ENCODE peak calls at places on chromosomes 7 and 10, in six cellular contexts. M, I, X, W, N and F are unnamed samples.

GRCh38 chr10:90314718-90315117 is 543.1 kb downstream of the HTR7 start:
- DNase-seq in W (no peak), I (no peak), X (no peak), N (no peak), M (peak), F (no peak)

GRCh38 chr10:99233000-99233679 is 2.5 kb downstream of the HPSE2 start:
- DNase-seq in M (no peak), W (no peak), X (no peak), I (no peak), N (no peak), F (no peak)

GRCh38 chr7:74153736-74154135 is 20.4 kb upstream of the EIF4H start:
- DNase-seq in X (no peak), N (no peak), I (no peak), W (no peak), M (no peak), F (no peak)

GRCh38 chr7:105330526-105330925 is 58.2 kb downstream of the SRPK2 start:
- DNase-seq in N (no peak), I (no peak), X (no peak), M (no peak), W (no peak), F (no peak)

GRCh38 chr7:66557214-66558200 is 71.2 kb upstream of the KCTD7 start:
- DNase-seq in I (peak), N (peak), M (peak), W (peak), X (peak), F (peak)

GRCh38 chr7:99080679-99081078 is 63.2 kb downstream of the SMURF1 start:
- DNase-seq in I (no peak), X (no peak), N (no peak), M (no peak), W (no peak), F (no peak)

GRCh38 chr7:50197547-50197946 is 104.5 kb upstream of the ZPBP start:
- DNase-seq in M (no peak), I (no peak), N (no peak), W (no peak), X (no peak), F (no peak)

GRCh38 chr10:124998624-124999291 is 56.8 kb downstream of the ZRANB1 start:
- DNase-seq in M (no peak), N (no peak), I (peak), X (no peak), W (no peak), F (no peak)

GRCh38 chr7:117871778-117872538 is 1.3 kb downstream of the CTTNBP2 start:
- DNase-seq in X (no peak), W (no peak), I (no peak), M (no peak), N (peak), F (no peak)

GRCh38 chr7:31488562-31489203 is 25.2 kb upstream of the ITPRID1 start:
- DNase-seq in W (no peak), I (peak), M (peak), X (no peak), N (peak), F (no peak)

GRCh38 chr7:38425509-38425908 is 152.1 kb upstream of the TARP start:
- DNase-seq in M (no peak), W (no peak), X (no peak), I (no peak), N (no peak), F (no peak)

GRCh38 chr7:445563-446288 is 73.9 kb downstream of the PDGFA start:
- DNase-seq in I (no peak), N (no peak), W (no peak), X (no peak), M (no peak), F (no peak)

GRCh38 chr7:33724201-33724600 is 181.1 kb upstream of the BMPER start:
- DNase-seq in N (no peak), I (no peak), X (no peak), M (no peak), W (no peak), F (no peak)

GRCh38 chr10:6990891-6991290 is 410.8 kb upstream of the PRKCQ start:
- DNase-seq in M (no peak), I (no peak), N (no peak), X (no peak), W (no peak), F (no peak)

GRCh38 chr7:33883566-33883965 is 21.8 kb upstream of the BMPER start:
- DNase-seq in X (no peak), I (no peak), M (no peak), N (no peak), W (no peak), F (no peak)

GRCh38 chr7:50068026-50068425 is 25.0 kb downstream of the ZPBP start:
- DNase-seq in N (no peak), M (no peak), I (no peak), X (no peak), W (no peak), F (no peak)

GRCh38 chr7:26688936-26689506 is 175.4 kb downstream of the SKAP2 start:
- DNase-seq in M (no peak), N (no peak), X (no peak), I (no peak), W (no peak), F (no peak)

GRCh38 chr10:72274730-72275350 is 1.1 kb downstream of the DDIT4 start:
- DNase-seq in N (peak), W (peak), X (peak), M (peak), I (peak), F (peak)

GRCh38 chr7:37344886-37345579 is 103.6 kb downstream of the ELMO1 start:
- DNase-seq in W (no peak), I (no peak), N (no peak), X (no peak), M (no peak), F (no peak)

GRCh38 chr7:80183900-80184685 is 49.5 kb downstream of the GNAI1 start:
- DNase-seq in M (peak), X (no peak), I (no peak), N (no peak), W (no peak), F (no peak)

GRCh38 chr7:114107522-114107921 is 188.7 kb upstream of the PPP1R3A start:
- DNase-seq in I (no peak), N (no peak), W (no peak), M (peak), X (no peak), F (no peak)

GRCh38 chr10:74084955-74085354 is 65.7 kb downstream of the AP3M1 start:
- DNase-seq in I (no peak), W (no peak), N (no peak), X (no peak), M (no peak), F (no peak)

GRCh38 chr7:41328544-41328943 is 374.3 kb downstream of the INHBA start:
- DNase-seq in M (peak), I (no peak), N (no peak), X (peak), W (no peak), F (no peak)

GRCh38 chr10:65941098-65941655 is 984.7 kb upstream of the LRRTM3 start:
- DNase-seq in N (no peak), M (no peak), X (no peak), W (no peak), I (no peak), F (no peak)

GRCh38 chr10:24873281-24873683 is 79.1 kb downstream of the PRTFDC1 start:
- DNase-seq in X (peak), M (peak), N (no peak), I (no peak), W (no peak), F (no peak)

GRCh38 chr10:92891885-92892705 is 43.8 kb downstream of the EXOC6 start:
- DNase-seq in W (peak), X (peak), N (peak), I (peak), M (peak), F (no peak)

GRCh38 chr10:29377333-29377961 is 88.6 kb downstream of the LYZL1 start:
- DNase-seq in N (no peak), I (no peak), M (peak), X (peak), W (no peak), F (peak)

GRCh38 chr7:81919494-81919893 is 149.6 kb upstream of the HGF start:
- DNase-seq in M (no peak), W (no peak), N (no peak), I (no peak), X (no peak), F (no peak)

GRCh38 chr7:94223375-94224084 is 171.2 kb upstream of the COL1A2 start:
- DNase-seq in W (no peak), I (no peak), N (no peak), X (peak), M (peak), F (no peak)

GRCh38 chr10:11112718-11113117 is 95.0 kb downstream of the CELF2 start:
- DNase-seq in I (no peak), N (no peak), M (peak), X (no peak), W (no peak), F (no peak)

GRCh38 chr10:49666054-49666453 is 13.4 kb upstream of the C10orf53 start:
- DNase-seq in N (no peak), I (no peak), M (no peak), X (no peak), W (no peak), F (no peak)

GRCh38 chr10:101558206-101558605 is 29.9 kb downstream of the POLL start:
- DNase-seq in I (no peak), M (no peak), N (no peak), W (no peak), X (no peak), F (no peak)

GRCh38 chr10:119761106-119761505 is 35.3 kb downstream of the INPP5F start:
- DNase-seq in N (no peak), W (no peak), X (peak), M (peak), I (no peak), F (no peak)

GRCh38 chr7:21214656-21215055 is 213.2 kb upstream of the SP4 start:
- DNase-seq in N (no peak), I (no peak), W (no peak), X (no peak), M (no peak), F (no peak)

GRCh38 chr10:95331596-95332130 is 40.9 kb upstream of the PDLIM1 start:
- DNase-seq in M (no peak), N (no peak), I (no peak), W (no peak), X (no peak), F (no peak)

GRCh38 chr10:69732826-69733150 is 68.9 kb upstream of the COL13A1 start:
- DNase-seq in I (no peak), X (no peak), W (no peak), N (no peak), M (no peak), F (no peak)

GRCh38 chr7:27300401-27300800 is 57.8 kb downstream of the EVX1 start:
- DNase-seq in N (no peak), W (no peak), I (no peak), M (peak), X (no peak), F (no peak)

GRCh38 chr7:134289423-134289822 is 27.3 kb downstream of the SLC35B4 start:
- DNase-seq in I (no peak), M (peak), X (no peak), W (no peak), N (no peak), F (no peak)